ENCODE peak calls at places on chromosomes 13 and 19, in eight cellular contexts. B, H, Y, T, F, S, K and Q are unnamed samples.

GRCh38 chr13:25170554-25171107 is 1.5 kb downstream of the AMER2 start:
- DNase-seq in B (no peak), H (no peak), Y (no peak), T (no peak), F (no peak), S (no peak), K (no peak), Q (no peak)

GRCh38 chr19:47066376-47067214 is 18.2 kb upstream of the TMEM160 start:
- DNase-seq in B (no peak), H (no peak), Y (no peak), T (no peak), F (no peak), S (no peak), K (no peak), Q (no peak)

GRCh38 chr19:47545061-47545948 is 27.6 kb downstream of the ZNF541 start:
- DNase-seq in B (no peak), H (no peak), Y (no peak), T (no peak), F (no peak), S (no peak), K (no peak), Q (no peak)

GRCh38 chr13:80604094-80604493 is 263.2 kb upstream of the SPRY2 start:
- DNase-seq in B (no peak), H (no peak), Y (peak), T (peak), F (no peak), S (no peak), K (peak), Q (no peak)

GRCh38 chr19:14370169-14370998 is 10.9 kb upstream of the ADGRE5 start:
- DNase-seq in B (no peak), H (no peak), Y (no peak), T (no peak), F (no peak), S (no peak), K (no peak), Q (no peak)

GRCh38 chr13:46804391-46804815 is 7.4 kb upstream of the ESD start:
- DNase-seq in B (no peak), H (peak), Y (peak), T (no peak), F (peak), S (no peak), K (no peak), Q (no peak)

GRCh38 chr19:32406161-32407003 is 812 bp downstream of the DPY19L3 start:
- DNase-seq in B (no peak), H (no peak), Y (peak), T (no peak), F (peak), S (no peak), K (no peak), Q (no peak)

GRCh38 chr19:11261902-11262839 is at the start of gene DOCK6:
- DNase-seq in B (no peak), H (no peak), Y (no peak), T (no peak), F (no peak), S (peak), K (peak), Q (no peak)

GRCh38 chr13:34627905-34628682 is 314.0 kb upstream of the NBEA start:
- DNase-seq in B (no peak), H (no peak), Y (no peak), T (no peak), F (no peak), S (peak), K (no peak), Q (no peak)

GRCh38 chr19:1736916-1737315 is 16.4 kb upstream of the ONECUT3 start:
- DNase-seq in B (no peak), H (no peak), Y (no peak), T (no peak), F (no peak), S (no peak), K (no peak), Q (no peak)

GRCh38 chr13:41558781-41559560 is 101.6 kb downstream of the RGCC start:
- DNase-seq in B (no peak), H (no peak), Y (no peak), T (no peak), F (no peak), S (no peak), K (no peak), Q (no peak)

GRCh38 chr13:41458939-41459753 is 1.8 kb downstream of the RGCC start:
- DNase-seq in B (no peak), H (no peak), Y (peak), T (no peak), F (peak), S (peak), K (peak), Q (peak)

GRCh38 chr13:73940098-73940497 is 194.1 kb downstream of the KLF12 start:
- DNase-seq in B (no peak), H (no peak), Y (no peak), T (peak), F (no peak), S (no peak), K (peak), Q (no peak)

GRCh38 chr19:44808463-44809371 is at the start of gene BCAM:
- DNase-seq in B (peak), H (no peak), Y (peak), T (peak), F (peak), S (peak), K (peak), Q (peak)

GRCh38 chr19:6264077-6264445 is 15.7 kb downstream of the MLLT1 start:
- DNase-seq in B (no peak), H (no peak), Y (no peak), T (no peak), F (no peak), S (no peak), K (no peak), Q (no peak)

GRCh38 chr19:58086825-58087710 is 11.0 kb downstream of the ZSCAN18 start:
- DNase-seq in B (no peak), H (no peak), Y (no peak), T (no peak), F (no peak), S (no peak), K (no peak), Q (no peak)

GRCh38 chr19:13092608-13093260 is 9.9 kb downstream of the LYL1 start:
- DNase-seq in B (no peak), H (peak), Y (no peak), T (no peak), F (no peak), S (no peak), K (no peak), Q (no peak)

GRCh38 chr19:17070912-17071311 is 4.3 kb downstream of the HAUS8 start:
- DNase-seq in B (no peak), H (no peak), Y (no peak), T (no peak), F (no peak), S (no peak), K (no peak), Q (no peak)

GRCh38 chr13:25874907-25875306 is 176.9 kb downstream of the SHISA2 start:
- DNase-seq in B (no peak), H (no peak), Y (no peak), T (no peak), F (no peak), S (no peak), K (no peak), Q (no peak)

GRCh38 chr13:50910483-50910805 is 853 bp downstream of the RNASEH2B start:
- DNase-seq in B (peak), H (no peak), Y (peak), T (no peak), F (peak), S (peak), K (no peak), Q (no peak)

GRCh38 chr19:46813570-46814358 is 25.4 kb upstream of the SLC1A5 start:
- DNase-seq in B (peak), H (no peak), Y (peak), T (no peak), F (peak), S (no peak), K (peak), Q (no peak)

GRCh38 chr19:988081-988480 is 3.9 kb downstream of the WDR18 start:
- DNase-seq in B (no peak), H (no peak), Y (no peak), T (no peak), F (no peak), S (no peak), K (no peak), Q (no peak)

GRCh38 chr13:23963947-23964346 is 66.6 kb upstream of the C1QTNF9B start:
- DNase-seq in B (no peak), H (no peak), Y (no peak), T (no peak), F (no peak), S (no peak), K (no peak), Q (no peak)

DNA sequence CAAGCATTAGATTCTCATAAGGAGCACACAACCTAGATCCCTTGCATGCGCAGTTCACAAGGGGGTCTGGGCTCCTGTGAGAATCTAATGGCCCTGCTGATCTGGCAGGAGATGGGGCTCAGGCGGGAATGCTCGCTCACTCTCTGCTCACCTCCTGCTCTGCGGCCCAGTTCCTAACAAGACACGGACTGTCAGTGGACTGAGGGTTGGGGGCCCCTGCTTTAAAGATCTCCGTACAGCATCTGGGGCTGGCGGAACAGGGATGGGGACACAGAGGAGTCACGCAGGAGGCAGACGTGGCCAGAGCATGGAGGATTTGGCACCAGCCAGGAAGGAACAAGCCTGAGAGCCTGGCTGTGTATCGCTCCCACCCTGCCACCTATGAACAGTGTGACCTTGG is 37.3 kb upstream of the ZNF536 start:
- DNase-seq in B (no peak), H (no peak), Y (no peak), T (no peak), F (no peak), S (no peak), K (no peak), Q (no peak)
- TF ChIP-seq CTCF in B (no peak), H (no peak), Y (no peak), T (no peak), F (no peak), S (no peak), K (no peak), Q (no peak)

GRCh38 chr13:109785141-109785891 is 1.1 kb downstream of the IRS2 start:
- DNase-seq in B (peak), H (peak), Y (peak), T (peak), F (peak), S (peak), K (peak), Q (no peak)

GRCh38 chr13:109783815-109784589 is 2.4 kb downstream of the IRS2 start:
- DNase-seq in B (peak), H (no peak), Y (no peak), T (no peak), F (no peak), S (no peak), K (no peak), Q (no peak)

GRCh38 chr13:109785892-109786450 is 412 bp downstream of the IRS2 start:
- DNase-seq in B (peak), H (no peak), Y (no peak), T (no peak), F (no peak), S (no peak), K (no peak), Q (no peak)

GRCh38 chr13:109783447-109783814 is 3.0 kb downstream of the IRS2 start:
- DNase-seq in B (no peak), H (no peak), Y (no peak), T (no peak), F (no peak), S (no peak), K (no peak), Q (no peak)

DNA sequence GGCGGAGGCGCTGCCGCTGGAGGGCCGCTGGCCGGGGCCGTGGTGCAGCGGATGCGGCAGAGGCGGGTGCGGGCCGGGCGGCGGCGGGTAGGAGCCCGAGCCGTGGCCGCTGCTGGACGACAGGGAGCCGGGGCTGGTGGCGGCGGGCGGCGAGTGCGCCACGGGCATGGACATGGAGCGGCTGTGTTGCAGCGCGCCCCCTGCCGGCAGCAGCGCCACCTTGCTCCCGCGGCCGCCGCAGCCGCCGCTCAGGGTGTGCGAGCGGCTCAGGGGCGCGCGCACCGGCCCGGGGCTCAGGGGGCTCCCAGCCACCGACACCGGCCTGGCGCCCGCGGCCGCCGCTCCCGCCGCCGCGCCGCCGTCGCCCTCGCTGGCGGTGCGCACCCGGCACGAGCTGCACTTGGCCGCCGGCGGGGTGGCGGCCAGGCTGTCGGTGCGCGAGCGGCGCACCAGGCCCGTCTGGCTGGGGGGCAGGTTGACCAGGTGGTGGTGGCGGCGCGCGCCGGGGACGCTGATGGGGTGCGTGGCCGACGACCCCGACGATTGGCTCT is 1.7 kb downstream of the IRS2 start:
- DNase-seq in B (peak), H (peak), Y (peak), T (peak), F (peak), S (peak), K (peak), Q (peak)
- TF ChIP-seq CTCF in B (peak), H (peak), Y (peak), T (peak), F (peak), S (peak), K (peak), Q (peak)

DNA sequence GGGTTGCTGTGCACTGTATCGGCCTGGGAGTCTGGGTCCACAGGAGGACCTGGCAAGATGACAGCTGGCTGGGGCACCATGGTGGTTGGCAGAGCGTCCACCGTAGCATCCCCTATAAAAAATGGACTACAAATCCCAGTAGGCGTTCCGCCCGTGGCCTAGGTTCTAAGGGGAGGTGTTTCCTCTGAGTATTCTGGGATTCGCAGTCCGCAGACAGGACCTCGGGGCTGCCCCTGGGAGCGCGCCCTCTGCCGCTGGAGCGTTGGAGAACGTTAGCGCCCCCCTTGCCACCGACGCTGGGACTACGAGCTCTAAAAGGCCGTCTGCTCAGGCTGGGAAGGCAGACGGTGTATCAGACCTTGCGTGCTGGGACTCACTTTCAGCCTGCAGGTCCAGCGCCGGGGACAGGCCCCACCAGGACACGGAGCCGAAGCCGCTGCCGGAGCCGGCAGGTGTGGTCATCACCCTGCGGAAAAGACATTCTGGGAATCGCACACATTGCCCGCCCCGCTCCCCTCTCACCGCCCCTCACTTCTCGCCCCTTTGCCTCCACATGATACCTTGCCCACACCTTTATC is 372 bp downstream of the DNAAF3 start:
- DNase-seq in B (peak), H (no peak), Y (peak), T (no peak), F (peak), S (peak), K (peak), Q (no peak)
- TF ChIP-seq CTCF in B (peak), H (peak), Y (peak), T (no peak), F (peak), S (peak), K (peak), Q (peak)

DNA sequence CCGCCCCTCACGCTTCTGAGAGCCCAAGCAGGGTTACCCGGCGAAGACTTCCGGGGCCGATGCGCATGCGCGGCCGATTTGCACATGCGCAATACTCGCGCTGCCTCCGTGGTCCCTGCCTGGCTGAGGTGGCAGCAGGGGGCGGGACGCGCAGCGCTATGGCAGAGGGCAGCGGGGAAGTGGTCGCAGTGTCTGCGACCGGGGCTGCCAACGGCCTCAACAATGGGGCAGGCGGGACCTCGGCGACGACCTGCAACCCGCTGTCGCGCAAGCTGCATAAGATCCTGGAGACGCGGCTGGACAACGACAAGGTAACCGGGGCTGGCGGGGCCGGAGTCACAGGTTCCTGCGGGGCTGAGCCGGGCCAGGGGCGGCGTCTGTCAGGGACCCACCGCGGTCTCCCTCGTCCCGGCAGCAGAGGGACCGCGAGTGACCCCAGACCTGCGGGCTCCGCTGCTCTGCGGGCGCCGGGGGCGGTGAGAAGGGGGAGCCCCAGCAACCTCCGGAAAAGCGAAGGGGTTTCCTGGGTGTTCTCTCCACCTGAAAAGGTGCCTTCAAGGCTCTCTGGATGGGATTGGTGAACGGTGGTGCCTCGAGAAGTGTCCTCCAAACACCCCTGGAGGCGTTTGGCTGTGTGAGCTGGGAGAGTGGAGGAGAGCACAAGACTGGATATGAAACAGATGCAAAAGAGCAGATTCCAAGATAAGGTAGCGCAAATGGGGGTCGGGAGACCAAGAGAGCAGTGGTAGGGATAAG is at the start of gene COG6:
- DNase-seq in B (peak), H (peak), Y (peak), T (peak), F (peak), S (peak), K (peak), Q (peak)
- TF ChIP-seq CTCF in B (no peak), H (no peak), Y (no peak), T (no peak), F (no peak), S (no peak), K (peak), Q (no peak)

GRCh38 chr13:63625869-63626268 is 2210.2 kb upstream of the PCDH20 start:
- DNase-seq in B (no peak), H (no peak), Y (no peak), T (no peak), F (peak), S (no peak), K (no peak), Q (no peak)
- TF ChIP-seq CTCF in B (no peak), H (no peak), Y (no peak), T (no peak), F (no peak), S (no peak), K (no peak), Q (no peak)

DNA sequence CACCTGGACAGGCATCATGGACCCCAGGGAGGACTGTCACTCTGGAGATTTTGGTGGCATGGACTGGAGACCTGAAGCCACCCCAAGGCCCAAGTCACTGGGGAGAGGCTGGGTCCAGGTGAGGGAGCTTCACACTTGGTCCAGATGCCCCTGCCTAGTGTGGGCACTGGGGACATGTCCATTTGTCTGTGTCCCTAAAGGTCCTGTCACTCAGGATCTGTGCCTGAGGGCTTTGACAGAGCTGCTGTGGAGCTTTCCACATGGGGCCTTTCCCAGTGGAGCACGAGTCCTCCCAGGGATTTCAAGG is 40.5 kb upstream of the CEACAM8 start:
- DNase-seq in B (no peak), H (no peak), Y (no peak), T (no peak), F (no peak), S (no peak), K (no peak), Q (no peak)
- TF ChIP-seq CTCF in B (no peak), H (peak), Y (no peak), T (no peak), F (no peak), S (no peak), K (peak), Q (no peak)

GRCh38 chr13:104198811-104199210 is 1132.6 kb upstream of the SLC10A2 start:
- DNase-seq in B (no peak), H (no peak), Y (no peak), T (no peak), F (no peak), S (no peak), K (no peak), Q (no peak)
- TF ChIP-seq CTCF in B (no peak), H (no peak), Y (no peak), T (no peak), F (no peak), S (no peak), K (no peak), Q (no peak)

GRCh38 chr13:62321895-62322294 is 906.2 kb upstream of the PCDH20 start:
- DNase-seq in B (no peak), H (no peak), Y (no peak), T (no peak), F (no peak), S (no peak), K (no peak), Q (no peak)

GRCh38 chr13:62324842-62325241 is 909.2 kb upstream of the PCDH20 start:
- DNase-seq in B (no peak), H (no peak), Y (no peak), T (no peak), F (no peak), S (no peak), K (no peak), Q (no peak)

GRCh38 chr13:62320731-62321130 is 905.1 kb upstream of the PCDH20 start:
- DNase-seq in B (no peak), H (no peak), Y (no peak), T (no peak), F (no peak), S (no peak), K (no peak), Q (no peak)

GRCh38 chr13:62321139-62321538 is 905.5 kb upstream of the PCDH20 start:
- DNase-seq in B (no peak), H (no peak), Y (no peak), T (no peak), F (no peak), S (no peak), K (no peak), Q (no peak)

GRCh38 chr13:62320129-62320724 is 904.6 kb upstream of the PCDH20 start:
- DNase-seq in B (no peak), H (no peak), Y (peak), T (no peak), F (peak), S (peak), K (no peak), Q (no peak)
- TF ChIP-seq CTCF in B (peak), H (peak), Y (no peak), T (no peak), F (peak), S (peak), K (peak), Q (peak)